ENCODE peak calls at places on chromosomes 16 and 17, in seven cellular contexts. V, Q, R, N, U, I and K are unnamed samples.

GRCh38 chr16:14353340-14353739 is 276.7 kb downstream of the PARN start:
- DNase-seq in V (no peak), Q (no peak), R (no peak), N (no peak), U (no peak), I (no peak), K (no peak)

GRCh38 chr16:30394603-30395154 is 541 bp upstream of the ZNF48 start:
- DNase-seq in V (no peak), Q (no peak), R (no peak), N (no peak), U (no peak), I (peak), K (no peak)

GRCh38 chr16:72646615-72647014 is 401.3 kb downstream of the ZFHX3 start:
- DNase-seq in V (no peak), Q (no peak), R (no peak), N (no peak), U (no peak), I (no peak), K (no peak)

GRCh38 chr17:14297161-14297851 is 3.6 kb upstream of the HS3ST3B1 start:
- DNase-seq in V (no peak), Q (no peak), R (no peak), N (peak), U (peak), I (peak), K (no peak)

GRCh38 chr17:72212041-72212440 is 91.2 kb downstream of the SOX9 start:
- DNase-seq in V (no peak), Q (no peak), R (no peak), N (no peak), U (no peak), I (no peak), K (no peak)

GRCh38 chr17:80859004-80859941 is 132.4 kb upstream of the CHMP6 start:
- DNase-seq in V (no peak), Q (peak), R (no peak), N (peak), U (peak), I (peak), K (peak)

GRCh38 chr17:12070561-12070960 is 49.9 kb downstream of the MAP2K4 start:
- DNase-seq in V (no peak), Q (no peak), R (no peak), N (no peak), U (no peak), I (peak), K (peak)

GRCh38 chr16:56558024-56558747 is 6.7 kb upstream of the MT4 start:
- DNase-seq in V (no peak), Q (no peak), R (no peak), N (no peak), U (peak), I (peak), K (peak)

GRCh38 chr17:48412841-48413240 is 17.2 kb downstream of the SKAP1 start:
- DNase-seq in V (no peak), Q (no peak), R (no peak), N (no peak), U (no peak), I (no peak), K (no peak)

GRCh38 chr16:13421726-13422125 is 498.2 kb upstream of the ERCC4 start:
- DNase-seq in V (no peak), Q (no peak), R (no peak), N (no peak), U (no peak), I (no peak), K (no peak)

GRCh38 chr17:14098246-14098645 is 28.9 kb downstream of the COX10 start:
- DNase-seq in V (no peak), Q (no peak), R (peak), N (no peak), U (no peak), I (no peak), K (peak)

GRCh38 chr16:3601614-3602319 is 9.6 kb downstream of the SLX4 start:
- DNase-seq in V (no peak), Q (no peak), R (no peak), N (no peak), U (no peak), I (no peak), K (no peak)

GRCh38 chr16:12507366-12507765 is 296.3 kb downstream of the CPPED1 start:
- DNase-seq in V (no peak), Q (no peak), R (no peak), N (no peak), U (no peak), I (no peak), K (no peak)

GRCh38 chr17:28598799-28599310 is at the start of gene SPAG5:
- DNase-seq in V (peak), Q (peak), R (peak), N (peak), U (peak), I (peak), K (peak)

GRCh38 chr17:7425316-7425715 is at the start of gene SPEM2:
- DNase-seq in V (no peak), Q (no peak), R (no peak), N (no peak), U (no peak), I (no peak), K (no peak)

GRCh38 chr16:78742501-78743283 is 643.2 kb downstream of the WWOX start:
- DNase-seq in V (no peak), Q (no peak), R (no peak), N (no peak), U (no peak), I (no peak), K (no peak)

GRCh38 chr16:89700649-89701424 is 668 bp downstream of the SPATA2L start:
- DNase-seq in V (peak), Q (no peak), R (no peak), N (peak), U (peak), I (no peak), K (peak)

GRCh38 chr16:1348441-1348840 is 3.2 kb downstream of the TSR3 start:
- DNase-seq in V (no peak), Q (no peak), R (no peak), N (no peak), U (no peak), I (no peak), K (no peak)

GRCh38 chr17:45371414-45372324 is 54.8 kb upstream of the MAP3K14 start:
- DNase-seq in V (no peak), Q (peak), R (no peak), N (peak), U (peak), I (peak), K (peak)

GRCh38 chr17:59093702-59094231 is 12.9 kb downstream of the TRIM37 start:
- DNase-seq in V (peak), Q (no peak), R (no peak), N (peak), U (no peak), I (peak), K (peak)

GRCh38 chr16:10240854-10241613 is 58.8 kb upstream of the GRIN2A start:
- DNase-seq in V (no peak), Q (no peak), R (no peak), N (no peak), U (no peak), I (no peak), K (no peak)

GRCh38 chr16:78659216-78659615 is 559.8 kb downstream of the WWOX start:
- DNase-seq in V (no peak), Q (no peak), R (no peak), N (no peak), U (peak), I (no peak), K (no peak)

GRCh38 chr16:3149630-3150345 is 15.0 kb downstream of the ZNF213 start:
- DNase-seq in V (peak), Q (no peak), R (no peak), N (peak), U (peak), I (peak), K (peak)

GRCh38 chr16:67546091-67546501 is 16.2 kb upstream of the CTCF start:
- DNase-seq in V (no peak), Q (no peak), R (no peak), N (no peak), U (peak), I (no peak), K (no peak)

GRCh38 chr16:68737046-68737729 is at the start of gene CDH1:
- DNase-seq in V (no peak), Q (no peak), R (peak), N (no peak), U (peak), I (no peak), K (peak)

GRCh38 chr16:720507-720989 is 398 bp upstream of the ANTKMT start:
- DNase-seq in V (peak), Q (no peak), R (no peak), N (peak), U (peak), I (peak), K (peak)

GRCh38 chr17:31349454-31349853 is 28.0 kb upstream of the EVI2A start:
- DNase-seq in V (no peak), Q (no peak), R (no peak), N (no peak), U (no peak), I (no peak), K (no peak)

GRCh38 chr17:50133028-50133768 is 3.2 kb upstream of the SAMD14 start:
- DNase-seq in V (no peak), Q (no peak), R (no peak), N (no peak), U (peak), I (peak), K (no peak)

GRCh38 chr17:63476857-63477470 is at the start of gene ACE:
- DNase-seq in V (peak), Q (no peak), R (no peak), N (no peak), U (peak), I (no peak), K (no peak)

GRCh38 chr16:19888834-19889233 is 4.2 kb upstream of the GPRC5B start:
- DNase-seq in V (no peak), Q (no peak), R (no peak), N (no peak), U (no peak), I (peak), K (no peak)

DNA sequence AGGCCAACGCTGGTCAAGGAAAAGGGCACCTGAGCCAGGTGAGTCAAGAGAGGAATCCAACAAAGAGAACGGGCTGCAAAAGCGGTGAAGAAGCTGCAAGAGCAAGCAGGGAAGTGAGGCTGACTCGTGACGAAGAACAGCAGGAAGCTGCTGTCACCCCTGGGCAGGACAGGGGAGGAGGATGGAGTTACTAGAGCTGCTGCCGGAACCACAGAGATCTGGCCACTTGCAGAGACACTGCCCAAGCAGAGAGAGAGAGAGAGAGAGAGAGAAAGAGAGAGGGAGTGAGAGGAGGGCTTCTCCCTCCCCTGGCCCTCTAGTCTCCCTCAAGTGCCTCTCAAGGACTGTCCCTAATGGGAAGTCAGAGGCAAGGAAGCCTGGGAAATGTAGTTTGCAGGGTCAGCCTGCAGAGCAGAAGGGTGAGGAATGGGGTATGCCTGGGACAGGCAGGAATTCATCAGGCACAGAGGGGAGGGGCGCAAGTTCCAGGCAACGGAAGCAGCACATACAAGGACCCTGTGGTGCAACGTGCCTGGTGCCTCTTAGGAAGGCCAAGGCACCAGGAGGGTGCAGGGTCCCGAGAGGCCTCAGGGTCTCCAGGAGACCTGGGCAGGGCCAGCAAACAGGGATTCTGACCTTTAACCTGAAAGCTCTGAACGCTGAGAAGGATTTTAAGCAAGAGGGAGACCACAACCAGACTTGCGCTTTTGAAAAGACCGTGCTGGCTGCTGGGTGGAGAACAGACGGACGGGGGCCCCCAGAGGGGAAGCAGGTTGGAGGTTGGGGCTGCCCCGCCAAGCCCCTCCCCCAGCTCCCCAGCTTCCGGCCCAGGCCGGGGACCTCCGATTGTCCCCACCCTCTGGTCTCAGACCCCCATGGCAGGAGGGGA is 45.8 kb upstream of the CIBAR2 start:
- DNase-seq in V (peak), Q (no peak), R (no peak), N (no peak), U (peak), I (no peak), K (no peak)
- TF ChIP-seq CTCF in V (no peak), Q (no peak), R (no peak), N (no peak), U (no peak), I (no peak), K (no peak)

DNA sequence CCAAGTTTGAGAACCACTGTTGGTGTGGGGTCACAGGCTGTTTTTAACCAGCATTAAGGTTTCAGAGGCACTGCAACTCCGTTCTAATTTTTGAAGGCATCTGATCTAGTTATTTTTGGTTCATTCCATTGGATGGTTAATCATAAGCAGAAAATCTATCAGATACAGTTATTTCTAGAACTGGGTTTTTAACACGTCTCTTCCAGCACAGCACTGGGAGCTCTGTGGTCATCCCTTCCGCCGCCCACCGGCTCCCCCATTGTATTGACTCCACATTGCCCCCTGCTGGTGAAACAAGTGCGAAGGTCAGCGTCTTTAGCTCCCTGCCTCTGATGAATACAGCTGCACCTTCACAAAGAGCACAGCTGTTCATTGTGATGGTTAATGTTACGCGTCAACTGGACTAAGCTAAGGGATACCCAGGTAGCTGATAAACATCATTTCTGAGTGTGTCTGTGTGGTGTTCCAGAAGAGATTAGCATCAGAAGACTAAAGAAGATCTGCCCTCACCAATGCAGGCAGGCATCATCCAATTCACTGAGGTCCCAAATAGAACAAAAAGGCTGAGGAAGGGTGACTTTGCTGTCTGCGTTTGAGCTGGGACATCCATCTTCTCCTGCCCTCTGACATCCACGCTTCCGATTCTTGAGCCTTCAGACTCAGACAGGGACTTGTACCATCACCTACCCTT is 8.5 kb downstream of the CCL18 start:
- DNase-seq in V (peak), Q (no peak), R (no peak), N (peak), U (peak), I (peak), K (peak)
- TF ChIP-seq CTCF in V (peak), Q (peak), R (peak), N (peak), U (peak), I (peak), K (peak)

GRCh38 chr17:40350410-40351184 is 13.9 kb downstream of the GJD3 start:
- DNase-seq in V (peak), Q (no peak), R (no peak), N (no peak), U (peak), I (peak), K (no peak)

GRCh38 chr17:40352779-40353394 is 11.7 kb downstream of the GJD3 start:
- DNase-seq in V (no peak), Q (no peak), R (no peak), N (no peak), U (no peak), I (no peak), K (no peak)

GRCh38 chr17:40349477-40350409 is 14.8 kb downstream of the GJD3 start:
- DNase-seq in V (no peak), Q (no peak), R (no peak), N (no peak), U (no peak), I (no peak), K (peak)

GRCh38 chr17:40352044-40352778 is 12.3 kb downstream of the GJD3 start:
- DNase-seq in V (no peak), Q (no peak), R (no peak), N (no peak), U (no peak), I (no peak), K (no peak)

DNA sequence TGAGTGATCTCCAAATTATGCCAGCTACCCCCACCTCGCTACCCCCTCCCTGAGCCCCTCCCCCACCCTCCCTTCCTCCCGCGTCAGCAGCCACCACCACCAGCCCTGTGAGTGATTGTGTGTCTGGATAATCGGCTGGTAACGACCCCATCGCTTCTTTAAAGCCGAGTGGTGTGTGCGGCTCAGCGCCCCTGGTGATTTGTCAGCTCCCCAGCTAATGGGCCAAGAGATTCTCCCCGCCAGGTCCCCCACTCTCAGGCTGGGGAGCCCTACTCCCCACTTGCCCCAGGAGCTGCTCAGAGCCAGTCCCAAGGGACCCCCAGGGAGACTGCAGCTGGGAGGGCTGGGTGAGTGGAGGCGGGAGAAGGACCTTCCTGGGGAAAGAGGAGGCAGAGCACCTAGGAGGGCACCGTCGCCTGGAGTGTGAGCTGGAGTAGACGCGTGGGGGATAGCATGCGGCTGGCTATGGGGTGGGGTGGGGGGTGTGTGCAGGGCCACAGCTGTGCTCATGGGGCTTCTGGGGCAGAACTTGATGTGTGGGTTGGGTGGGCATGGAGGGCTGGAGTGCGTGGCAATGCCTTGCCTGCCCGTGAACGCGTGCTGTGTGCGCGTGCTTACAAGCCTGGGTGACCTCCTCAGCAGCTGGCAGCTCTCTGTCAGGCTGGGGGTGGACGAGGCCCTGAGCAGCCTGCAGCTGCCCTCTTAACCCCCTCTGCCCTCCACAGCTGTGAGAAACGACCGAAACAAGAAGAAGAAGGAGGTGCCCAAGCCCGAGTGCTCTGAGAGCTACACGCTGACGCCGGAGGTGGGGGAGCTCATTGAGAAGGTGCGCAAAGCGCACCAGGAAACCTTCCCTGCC is 13.1 kb downstream of the GJD3 start:
- DNase-seq in V (peak), Q (no peak), R (no peak), N (no peak), U (peak), I (no peak), K (no peak)
- TF ChIP-seq CTCF in V (no peak), Q (no peak), R (no peak), N (no peak), U (no peak), I (no peak), K (no peak)

DNA sequence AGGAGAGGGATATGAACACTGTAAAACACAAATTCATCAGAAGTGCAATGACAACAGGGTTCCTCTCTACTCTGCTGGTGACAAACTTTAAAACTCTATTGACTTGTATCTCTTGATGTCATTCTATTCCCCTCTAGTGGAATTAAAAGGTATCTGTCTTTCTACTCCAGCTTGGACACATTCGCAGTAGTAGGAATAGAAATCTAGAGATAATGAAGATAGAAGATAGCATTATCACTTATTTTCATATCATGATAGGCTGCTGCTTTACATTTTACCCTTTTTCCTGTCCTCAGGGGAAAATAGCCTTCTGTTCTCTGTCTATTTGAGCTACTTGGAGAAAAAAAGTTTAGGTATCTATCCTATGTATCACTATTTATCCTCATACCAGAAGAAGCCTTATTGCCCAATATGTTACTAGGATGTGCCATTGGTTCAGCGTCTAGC is 209.6 kb upstream of the CACNG5 start:
- DNase-seq in V (no peak), Q (no peak), R (peak), N (no peak), U (peak), I (peak), K (peak)
- TF ChIP-seq CTCF in V (peak), Q (peak), R (peak), N (peak), U (peak), I (peak), K (peak)

DNA sequence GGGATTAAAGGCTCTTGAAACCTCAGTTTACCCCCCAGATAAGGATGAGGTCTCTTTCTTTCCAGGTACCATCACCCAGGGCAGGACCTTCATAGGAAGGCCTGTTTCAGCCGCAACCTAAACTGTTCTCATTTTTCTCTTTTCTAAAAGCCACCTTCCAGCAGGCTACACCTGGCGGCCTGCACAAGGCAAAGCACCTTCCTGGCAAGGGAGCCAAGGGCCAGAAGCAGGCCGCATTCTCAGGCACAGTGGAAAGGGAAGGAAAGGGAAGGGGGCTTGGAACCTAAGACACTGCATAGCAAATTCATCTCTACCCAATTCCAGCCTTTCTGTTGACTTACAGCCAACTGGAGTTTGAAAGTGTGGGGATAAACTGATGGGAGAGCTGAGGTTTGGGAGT is 8.9 kb upstream of the NDEL1 start:
- DNase-seq in V (no peak), Q (no peak), R (no peak), N (no peak), U (no peak), I (no peak), K (no peak)
- TF ChIP-seq CTCF in V (no peak), Q (no peak), R (no peak), N (no peak), U (no peak), I (no peak), K (no peak)